ENCODE peak calls at places on chromosomes 13 and 19, in nine cellular contexts. One of them, this sample, is unnamed.

GRCh38 chr13:50882816-50883215 is 26.8 kb upstream of the RNASEH2B start:
- DNase-seq in ELR: no peak
- DNase-seq in activated naive CD4-positive, alpha-beta T cell treated with anti-CD3 and anti-CD28 coated beads, Interleukin-2, amount 50 U/mL, for 72 hours: no peak
- DNase-seq in GOT3: no peak
- DNase-seq in ascending aorta: no peak
- DNase-seq in fibroblast of pulmonary artery: no peak
- DNase-seq in IMR-90: no peak
- DNase-seq in Right ventricle myocardium superior: no peak
- DNase-seq in dermis blood vessel endothelial cell: no peak
- DNase-seq in this sample: no peak

GRCh38 chr13:29909975-29910674 is 59.7 kb upstream of the UBL3 start:
- DNase-seq in ascending aorta: no peak
- DNase-seq in GOT3: no peak
- DNase-seq in activated naive CD4-positive, alpha-beta T cell treated with anti-CD3 and anti-CD28 coated beads, Interleukin-2, amount 50 U/mL, for 72 hours: no peak
- DNase-seq in dermis blood vessel endothelial cell: no peak
- DNase-seq in fibroblast of pulmonary artery: peak
- DNase-seq in IMR-90: peak
- DNase-seq in Right ventricle myocardium superior: no peak
- DNase-seq in ELR: peak
- DNase-seq in this sample: no peak

GRCh38 chr13:52746141-52746540 is 6.5 kb upstream of the CNMD start:
- DNase-seq in fibroblast of pulmonary artery: no peak
- DNase-seq in dermis blood vessel endothelial cell: no peak
- DNase-seq in ascending aorta: no peak
- DNase-seq in GOT3: no peak
- DNase-seq in ELR: no peak
- DNase-seq in IMR-90: no peak
- DNase-seq in Right ventricle myocardium superior: no peak
- DNase-seq in activated naive CD4-positive, alpha-beta T cell treated with anti-CD3 and anti-CD28 coated beads, Interleukin-2, amount 50 U/mL, for 72 hours: no peak
- DNase-seq in this sample: no peak

GRCh38 chr19:3932931-3933810 is at the start of gene NMRK2:
- DNase-seq in IMR-90: no peak
- DNase-seq in dermis blood vessel endothelial cell: no peak
- DNase-seq in Right ventricle myocardium superior: peak
- DNase-seq in ELR: no peak
- DNase-seq in fibroblast of pulmonary artery: no peak
- DNase-seq in activated naive CD4-positive, alpha-beta T cell treated with anti-CD3 and anti-CD28 coated beads, Interleukin-2, amount 50 U/mL, for 72 hours: no peak
- DNase-seq in ascending aorta: no peak
- DNase-seq in GOT3: no peak
- DNase-seq in this sample: peak

GRCh38 chr13:27170221-27170520 is 1.4 kb downstream of the USP12 start:
- DNase-seq in dermis blood vessel endothelial cell: no peak
- DNase-seq in activated naive CD4-positive, alpha-beta T cell treated with anti-CD3 and anti-CD28 coated beads, Interleukin-2, amount 50 U/mL, for 72 hours: no peak
- DNase-seq in ascending aorta: no peak
- DNase-seq in IMR-90: peak
- DNase-seq in fibroblast of pulmonary artery: peak
- DNase-seq in GOT3: no peak
- DNase-seq in ELR: peak
- DNase-seq in Right ventricle myocardium superior: no peak
- DNase-seq in this sample: no peak

GRCh38 chr13:77697208-77698103 is at the start of gene SLAIN1:
- DNase-seq in dermis blood vessel endothelial cell: peak
- DNase-seq in Right ventricle myocardium superior: peak
- DNase-seq in ascending aorta: peak
- DNase-seq in fibroblast of pulmonary artery: peak
- DNase-seq in ELR: peak
- DNase-seq in GOT3: no peak
- DNase-seq in IMR-90: peak
- DNase-seq in activated naive CD4-positive, alpha-beta T cell treated with anti-CD3 and anti-CD28 coated beads, Interleukin-2, amount 50 U/mL, for 72 hours: peak
- DNase-seq in this sample: peak

GRCh38 chr19:35455616-35456201 is 7.7 kb downstream of the FFAR2 start:
- DNase-seq in Right ventricle myocardium superior: no peak
- DNase-seq in activated naive CD4-positive, alpha-beta T cell treated with anti-CD3 and anti-CD28 coated beads, Interleukin-2, amount 50 U/mL, for 72 hours: no peak
- DNase-seq in ELR: no peak
- DNase-seq in IMR-90: no peak
- DNase-seq in ascending aorta: no peak
- DNase-seq in GOT3: no peak
- DNase-seq in dermis blood vessel endothelial cell: no peak
- DNase-seq in fibroblast of pulmonary artery: no peak
- DNase-seq in this sample: no peak

GRCh38 chr13:102280366-102280765 is 121.5 kb downstream of the FGF14 start:
- DNase-seq in dermis blood vessel endothelial cell: no peak
- DNase-seq in fibroblast of pulmonary artery: no peak
- DNase-seq in ELR: no peak
- DNase-seq in IMR-90: no peak
- DNase-seq in Right ventricle myocardium superior: no peak
- DNase-seq in ascending aorta: no peak
- DNase-seq in activated naive CD4-positive, alpha-beta T cell treated with anti-CD3 and anti-CD28 coated beads, Interleukin-2, amount 50 U/mL, for 72 hours: no peak
- DNase-seq in GOT3: no peak
- DNase-seq in this sample: no peak

GRCh38 chr19:32387701-32388392 is 17.7 kb upstream of the DPY19L3 start:
- DNase-seq in ELR: peak
- DNase-seq in dermis blood vessel endothelial cell: no peak
- DNase-seq in IMR-90: peak
- DNase-seq in Right ventricle myocardium superior: no peak
- DNase-seq in GOT3: no peak
- DNase-seq in activated naive CD4-positive, alpha-beta T cell treated with anti-CD3 and anti-CD28 coated beads, Interleukin-2, amount 50 U/mL, for 72 hours: no peak
- DNase-seq in ascending aorta: no peak
- DNase-seq in fibroblast of pulmonary artery: no peak
- DNase-seq in this sample: no peak

GRCh38 chr19:51138549-51138979 is 3.5 kb upstream of the SIGLEC7 start:
- DNase-seq in Right ventricle myocardium superior: peak
- DNase-seq in IMR-90: no peak
- DNase-seq in ELR: no peak
- DNase-seq in ascending aorta: peak
- DNase-seq in GOT3: no peak
- DNase-seq in activated naive CD4-positive, alpha-beta T cell treated with anti-CD3 and anti-CD28 coated beads, Interleukin-2, amount 50 U/mL, for 72 hours: peak
- DNase-seq in dermis blood vessel endothelial cell: no peak
- DNase-seq in fibroblast of pulmonary artery: peak
- DNase-seq in this sample: peak

GRCh38 chr13:33205804-33206221 is 79.7 kb downstream of the STARD13 start:
- DNase-seq in Right ventricle myocardium superior: no peak
- DNase-seq in GOT3: no peak
- DNase-seq in activated naive CD4-positive, alpha-beta T cell treated with anti-CD3 and anti-CD28 coated beads, Interleukin-2, amount 50 U/mL, for 72 hours: no peak
- DNase-seq in ascending aorta: no peak
- DNase-seq in ELR: no peak
- DNase-seq in IMR-90: peak
- DNase-seq in dermis blood vessel endothelial cell: peak
- DNase-seq in fibroblast of pulmonary artery: peak
- DNase-seq in this sample: no peak

GRCh38 chr19:41969772-41970458 is 10.8 kb upstream of the RABAC1 start:
- DNase-seq in IMR-90: no peak
- DNase-seq in activated naive CD4-positive, alpha-beta T cell treated with anti-CD3 and anti-CD28 coated beads, Interleukin-2, amount 50 U/mL, for 72 hours: no peak
- DNase-seq in ELR: no peak
- DNase-seq in dermis blood vessel endothelial cell: no peak
- DNase-seq in Right ventricle myocardium superior: no peak
- DNase-seq in fibroblast of pulmonary artery: no peak
- DNase-seq in GOT3: no peak
- DNase-seq in ascending aorta: no peak
- DNase-seq in this sample: no peak